ENCODE peak calls at places on chromosome 5, in four cellular contexts. F, W, N and I are unnamed samples.

GRCh38 chr5:139671096-139671841 is 23.1 kb downstream of the CXXC5 start:
- DNase-seq in N (no peak), W (no peak), F (peak), I (no peak)

GRCh38 chr5:109823597-109823996 is 133.9 kb downstream of the MAN2A1 start:
- DNase-seq in F (peak), W (no peak), N (no peak), I (peak)

GRCh38 chr5:36692791-36693763 is 86.7 kb downstream of the SLC1A3 start:
- DNase-seq in W (peak), F (peak), N (peak), I (peak)

GRCh38 chr5:103621548-103621930 is 59.0 kb upstream of the NUDT12 start:
- DNase-seq in F (no peak), W (no peak), N (no peak), I (no peak)

GRCh38 chr5:71533142-71533541 is 54.0 kb upstream of the MCCC2 start:
- DNase-seq in N (no peak), F (peak), W (no peak), I (no peak)

GRCh38 chr5:55959208-55959607 is 35.6 kb downstream of the IL6ST start:
- DNase-seq in F (no peak), N (no peak), W (no peak), I (no peak)

GRCh38 chr5:178572617-178573016 is 17.6 kb downstream of the COL23A1 start:
- DNase-seq in N (no peak), F (no peak), W (no peak), I (no peak)

GRCh38 chr5:9207820-9208418 is 338.0 kb downstream of the SEMA5A start:
- DNase-seq in F (peak), W (peak), N (no peak), I (peak)

GRCh38 chr5:148857474-148857873 is 31.1 kb downstream of the ADRB2 start:
- DNase-seq in F (no peak), N (no peak), W (no peak), I (no peak)

GRCh38 chr5:42842860-42843641 is 31.4 kb upstream of the SELENOP start:
- DNase-seq in W (no peak), N (no peak), F (peak), I (no peak)

GRCh38 chr5:149776376-149777305 is 46.5 kb downstream of the PPARGC1B start:
- DNase-seq in F (no peak), N (no peak), W (no peak), I (no peak)

GRCh38 chr5:90590-91547 is 1.1 kb upstream of the PLEKHG4B start:
- DNase-seq in W (no peak), N (no peak), F (peak), I (peak)

GRCh38 chr5:145510769-145511168 is 324.4 kb downstream of the PRELID2 start:
- DNase-seq in N (no peak), W (no peak), F (no peak), I (no peak)

GRCh38 chr5:109767997-109768396 is 78.3 kb downstream of the MAN2A1 start:
- DNase-seq in W (no peak), F (no peak), N (no peak), I (no peak)

GRCh38 chr5:141529002-141529401 is 40.1 kb downstream of the PCDHGC5 start:
- DNase-seq in F (peak), N (peak), W (no peak), I (no peak)

GRCh38 chr5:31442253-31442820 is 89.6 kb downstream of the DROSHA start:
- DNase-seq in N (no peak), F (no peak), W (no peak), I (no peak)

GRCh38 chr5:73201547-73202513 is 28.8 kb downstream of the TMEM174 start:
- DNase-seq in N (peak), F (peak), W (peak), I (peak)

GRCh38 chr5:69512740-69513260 is 20.2 kb downstream of the OCLN start:
- DNase-seq in W (no peak), N (no peak), F (peak), I (no peak)

GRCh38 chr5:32814141-32814540 is 103.0 kb downstream of the NPR3 start:
- DNase-seq in W (no peak), F (no peak), N (no peak), I (no peak)

GRCh38 chr5:35593338-35593737 is 24.3 kb upstream of the SPEF2 start:
- DNase-seq in F (no peak), W (no peak), N (no peak), I (no peak)

GRCh38 chr5:115396079-115396478 is 99.6 kb upstream of the CCDC112 start:
- DNase-seq in N (no peak), W (no peak), F (no peak), I (no peak)

GRCh38 chr5:176636426-176636825 is 6.0 kb downstream of the EIF4E1B start:
- DNase-seq in N (no peak), F (peak), W (no peak), I (no peak)

GRCh38 chr5:159419567-159419966 is 89.3 kb upstream of the IL12B start:
- DNase-seq in N (no peak), F (no peak), W (no peak), I (peak)

GRCh38 chr5:142453801-142454381 is 129.1 kb upstream of the SPRY4 start:
- DNase-seq in F (no peak), N (no peak), W (no peak), I (no peak)

GRCh38 chr5:39093351-39093749 is 19.2 kb upstream of the RICTOR start:
- DNase-seq in W (no peak), N (no peak), F (peak), I (no peak)

GRCh38 chr5:5270958-5271605 is 131.0 kb downstream of the ADAMTS16 start:
- DNase-seq in W (peak), N (peak), F (peak), I (peak)